ENCODE peak calls at places on chromosomes 13 and 19, in ten cellular contexts. One of them, this sample, is unnamed.
A peak's percentile ranks its signal among the peaks of the same experiment; 100 is the strongest.

GRCh38 chr19:54449701-54450069 is 686 bp downstream of the LENG8 start:
- DNase-seq in tibial artery: no peak
- DNase-seq in H7: no peak
- DNase-seq in EH: peak; percentile 45
- DNase-seq in RPMI7951: peak; percentile 35
- DNase-seq in activated naive CD4-positive, alpha-beta T cell: no peak
- DNase-seq in HCT116: no peak
- DNase-seq in WTC11: no peak
- DNase-seq in hippocampal formation: no peak
- DNase-seq in fibroblast of pulmonary artery: peak; percentile 29
- DNase-seq in this sample: no peak

GRCh38 chr19:45275370-45275971 is 24.4 kb downstream of the MARK4 start:
- DNase-seq in WTC11: no peak
- DNase-seq in RPMI7951: no peak
- DNase-seq in HCT116: no peak
- DNase-seq in hippocampal formation: no peak
- DNase-seq in fibroblast of pulmonary artery: no peak
- DNase-seq in activated naive CD4-positive, alpha-beta T cell: no peak
- DNase-seq in EH: peak; percentile 34
- DNase-seq in H7: no peak
- DNase-seq in tibial artery: no peak
- DNase-seq in this sample: no peak

GRCh38 chr13:39410089-39410901 is 192.7 kb downstream of the LHFPL6 start:
- DNase-seq in EH: peak; percentile 44
- DNase-seq in activated naive CD4-positive, alpha-beta T cell: no peak
- DNase-seq in tibial artery: no peak
- DNase-seq in WTC11: no peak
- DNase-seq in hippocampal formation: no peak
- DNase-seq in HCT116: no peak
- DNase-seq in H7: no peak
- DNase-seq in RPMI7951: no peak
- DNase-seq in fibroblast of pulmonary artery: peak; percentile 93
- DNase-seq in this sample: no peak

GRCh38 chr19:58372311-58373133 is 8.3 kb downstream of the ZNF837 start:
- DNase-seq in fibroblast of pulmonary artery: no peak
- DNase-seq in EH: peak; percentile 25
- DNase-seq in tibial artery: no peak
- DNase-seq in HCT116: no peak
- DNase-seq in hippocampal formation: no peak
- DNase-seq in WTC11: no peak
- DNase-seq in H7: peak; percentile 66
- DNase-seq in RPMI7951: peak; percentile 33
- DNase-seq in activated naive CD4-positive, alpha-beta T cell: no peak
- DNase-seq in this sample: no peak

GRCh38 chr19:55070755-55071502 is 4.7 kb upstream of the EPS8L1 start:
- DNase-seq in H7: no peak
- DNase-seq in activated naive CD4-positive, alpha-beta T cell: no peak
- DNase-seq in hippocampal formation: no peak
- DNase-seq in HCT116: peak; percentile 89
- DNase-seq in EH: peak; percentile 72
- DNase-seq in fibroblast of pulmonary artery: peak; percentile 45
- DNase-seq in tibial artery: no peak
- DNase-seq in RPMI7951: peak; percentile 80
- DNase-seq in WTC11: no peak
- DNase-seq in this sample: no peak

GRCh38 chr19:3097442-3097871 is 3.3 kb downstream of the GNA11 start:
- DNase-seq in HCT116: no peak
- DNase-seq in EH: no peak
- DNase-seq in fibroblast of pulmonary artery: no peak
- DNase-seq in H7: no peak
- DNase-seq in tibial artery: no peak
- DNase-seq in WTC11: no peak
- DNase-seq in activated naive CD4-positive, alpha-beta T cell: no peak
- DNase-seq in hippocampal formation: no peak
- DNase-seq in RPMI7951: no peak
- DNase-seq in this sample: no peak

GRCh38 chr19:2877398-2878331 is 10.5 kb downstream of the ZNF556 start:
- DNase-seq in hippocampal formation: no peak
- DNase-seq in HCT116: no peak
- DNase-seq in fibroblast of pulmonary artery: no peak
- DNase-seq in EH: no peak
- DNase-seq in RPMI7951: no peak
- DNase-seq in H7: no peak
- DNase-seq in activated naive CD4-positive, alpha-beta T cell: no peak
- DNase-seq in tibial artery: no peak
- DNase-seq in WTC11: no peak
- DNase-seq in this sample: no peak

GRCh38 chr19:17671906-17672305 is 16.2 kb downstream of the UNC13A start:
- DNase-seq in H7: peak; percentile 84
- DNase-seq in HCT116: peak; percentile 68
- DNase-seq in WTC11: peak; percentile 63
- DNase-seq in RPMI7951: peak; percentile 55
- DNase-seq in fibroblast of pulmonary artery: peak; percentile 59
- DNase-seq in tibial artery: no peak
- DNase-seq in activated naive CD4-positive, alpha-beta T cell: no peak
- DNase-seq in EH: peak; percentile 65
- DNase-seq in hippocampal formation: no peak
- DNase-seq in this sample: no peak

GRCh38 chr19:512548-513365 is 5.5 kb downstream of the TPGS1 start:
- DNase-seq in activated naive CD4-positive, alpha-beta T cell: no peak
- DNase-seq in hippocampal formation: no peak
- DNase-seq in HCT116: no peak
- DNase-seq in H7: peak; percentile 76
- DNase-seq in tibial artery: no peak
- DNase-seq in RPMI7951: no peak
- DNase-seq in EH: no peak
- DNase-seq in WTC11: peak; percentile 39
- DNase-seq in fibroblast of pulmonary artery: no peak
- DNase-seq in this sample: no peak

This sample was measured in effector CD4-positive, alpha-beta T cell.